ENCODE peak calls at places on chromosomes 7 and 10, in six cellular contexts. P, I, T, C, X and V are unnamed samples.
A peak's percentile ranks its signal among the peaks of the same experiment; 100 is the strongest.

GRCh38 chr7:30057741-30058140 is 29.5 kb downstream of the PLEKHA8 start:
- DNase-seq in I (no peak), P (no peak), T (no peak), C (no peak), X (no peak), V (no peak)

GRCh38 chr10:57593983-57594573 is 673.6 kb downstream of the IPMK start:
- DNase-seq in I (no peak), X (no peak), T (no peak), P (no peak), C (no peak), V (no peak)

GRCh38 chr7:101244385-101245146 is at the start of gene FIS1:
- DNase-seq in T (peak; percentile 93), X (peak; percentile 95), P (peak; percentile 92), I (peak; percentile 99), C (peak; percentile 95), V (peak; percentile 92)

GRCh38 chr7:134892963-134893362 is 93.3 kb upstream of the AGBL3 start:
- DNase-seq in C (no peak), T (no peak), X (no peak), P (no peak), I (no peak), V (no peak)

GRCh38 chr10:112202561-112203241 is 19.1 kb upstream of the GPAM start:
- DNase-seq in P (no peak), X (no peak), C (no peak), T (no peak), I (no peak), V (no peak)

GRCh38 chr7:129494041-129494440 is 8.3 kb upstream of the SMKR1 start:
- DNase-seq in C (no peak), X (no peak), P (no peak), I (no peak), T (peak; percentile 53), V (peak; percentile 54)

GRCh38 chr7:139361523-139361922 is 1.8 kb downstream of the LUC7L2 start:
- DNase-seq in I (no peak), X (no peak), T (no peak), C (no peak), P (no peak), V (no peak)

GRCh38 chr7:152588350-152588749 is 87.6 kb downstream of the XRCC2 start:
- DNase-seq in I (peak; percentile 6), X (no peak), C (no peak), T (no peak), P (no peak), V (peak; percentile 95)

GRCh38 chr7:42766810-42767423 is 145.0 kb downstream of the C7orf25 start:
- DNase-seq in X (no peak), T (no peak), C (no peak), I (no peak), P (no peak), V (no peak)

GRCh38 chr10:18217577-18217976 is 77.4 kb downstream of the CACNB2 start:
- DNase-seq in X (no peak), I (no peak), P (no peak), C (no peak), T (no peak), V (no peak)

GRCh38 chr10:124005091-124005490 is 88.3 kb downstream of the CHST15 start:
- DNase-seq in P (peak; percentile 17), T (no peak), X (no peak), C (no peak), I (peak; percentile 51), V (no peak)

GRCh38 chr10:44950326-44951225 is 9.0 kb upstream of the RASSF4 start:
- DNase-seq in I (peak; percentile 61), P (no peak), T (no peak), C (no peak), X (no peak), V (no peak)

DNA sequence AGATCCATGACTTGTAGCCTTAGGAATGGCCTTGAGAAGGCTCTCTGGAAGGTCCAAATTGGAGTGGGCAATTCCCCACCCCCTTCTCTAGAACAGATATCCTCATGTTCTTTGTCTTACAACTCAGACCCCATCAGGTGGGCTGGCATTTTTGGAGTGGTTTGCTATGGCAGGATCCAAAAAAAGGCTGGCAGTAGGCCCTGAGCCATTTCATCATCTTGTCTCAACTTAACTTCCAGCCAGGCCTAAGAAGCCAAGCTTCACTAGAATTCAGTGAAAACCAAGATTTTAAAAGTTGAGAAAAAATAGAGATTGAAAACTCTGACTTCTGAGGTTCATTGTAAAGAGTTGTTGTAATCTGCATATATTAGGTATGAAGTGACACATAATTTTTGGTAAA is 420.5 kb downstream of the LRMDA start:
- DNase-seq in P (peak; percentile 25), X (no peak), T (no peak), I (no peak), C (no peak), V (no peak)
- H3K27ac ChIP-seq in P (no peak overlapping the region), X (no peak overlapping the region), T (no peak overlapping the region), I (no peak overlapping the region), C (no peak overlapping the region), V (no peak overlapping the region)

DNA sequence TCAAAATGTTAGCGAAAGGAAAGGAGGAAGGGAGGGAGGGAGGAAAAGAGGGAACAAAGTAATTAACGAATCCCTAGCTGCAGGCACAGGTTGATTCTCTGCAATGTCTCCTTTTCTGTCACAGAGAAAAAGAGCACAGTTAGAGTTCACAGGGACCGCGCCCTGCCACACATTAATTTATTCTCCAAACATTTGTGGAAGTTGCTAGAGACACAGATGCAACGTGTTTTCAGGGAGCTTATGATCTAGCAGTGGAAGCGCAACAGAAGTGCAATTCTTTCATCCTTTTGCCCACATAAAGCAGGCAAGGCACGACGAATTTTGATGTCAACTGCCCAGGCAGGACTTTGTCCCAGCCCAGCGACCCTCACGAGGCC is 101.6 kb upstream of the ZNF438 start:
- DNase-seq in X (no peak), I (no peak), T (no peak), P (peak; percentile 23), C (no peak), V (no peak)
- H3K4me3 ChIP-seq in X (peak overlapping the region; percentile 51), I (peak overlapping the region; percentile 40), T (peak overlapping the region; percentile 61), P (peak overlapping the region; percentile 45), C (peak overlapping the region; percentile 38), V (no peak overlapping the region)

GRCh38 chr7:158997110-158997453 is 140.7 kb downstream of the DYNC2I1 start:
- DNase-seq in P (no peak), T (no peak), C (no peak), I (no peak), X (no peak), V (no peak)

GRCh38 chr7:158997471-158997870 is 141.1 kb downstream of the DYNC2I1 start:
- DNase-seq in C (no peak), I (no peak), T (no peak), P (no peak), X (no peak), V (no peak)

GRCh38 chr7:158995514-158995913 is 139.2 kb downstream of the DYNC2I1 start:
- DNase-seq in T (no peak), I (no peak), X (no peak), C (no peak), P (no peak), V (no peak)

GRCh38 chr7:158994687-158995086 is 138.3 kb downstream of the DYNC2I1 start:
- DNase-seq in P (no peak), C (no peak), X (no peak), I (no peak), T (no peak), V (no peak)

DNA sequence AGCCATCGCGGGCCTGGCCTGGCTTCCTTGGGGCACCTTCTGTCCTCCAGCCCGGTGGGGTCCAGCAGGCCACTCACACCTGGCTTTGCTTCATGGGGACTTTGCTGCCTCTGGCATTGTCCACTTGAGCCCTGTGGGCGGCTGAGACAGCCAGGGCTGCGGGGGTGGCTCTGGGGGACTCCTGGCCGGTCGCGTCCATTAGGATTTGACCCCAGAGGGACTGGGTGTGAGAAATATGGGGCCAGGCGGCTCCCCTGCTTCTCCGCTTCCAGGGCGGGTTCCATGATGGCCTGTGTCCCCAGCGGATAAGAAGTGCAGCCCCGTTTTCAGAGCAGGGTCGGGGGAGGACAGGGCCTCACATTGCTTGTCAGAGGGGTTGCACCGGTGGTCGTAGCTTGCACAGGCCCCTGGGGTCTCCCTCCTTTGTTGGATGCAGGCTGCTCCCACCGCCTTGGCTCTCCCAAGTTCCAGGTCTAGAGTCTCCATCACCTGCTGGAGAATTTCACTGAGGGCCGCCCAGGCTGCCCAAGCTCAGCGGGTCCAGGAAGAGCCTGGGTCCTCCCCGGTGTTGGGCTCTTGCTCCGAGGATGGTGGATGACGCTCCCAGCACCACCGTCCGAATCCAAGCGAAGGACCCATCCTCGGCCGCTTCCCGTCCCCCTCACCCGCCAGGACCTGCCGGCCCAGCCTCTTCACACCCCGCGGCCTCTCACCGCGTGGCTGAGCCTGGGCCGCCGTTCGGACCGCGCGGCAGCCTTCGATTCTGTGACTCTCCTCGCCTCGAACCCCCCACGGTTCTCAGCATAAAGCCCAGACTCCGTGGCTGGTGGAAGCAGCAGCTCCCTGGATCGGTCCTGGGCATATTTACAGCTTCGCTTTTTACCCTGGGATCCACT is 140.1 kb downstream of the DYNC2I1 start:
- DNase-seq in P (no peak), X (no peak), I (no peak), C (no peak), T (no peak), V (no peak)
- H3K27me3 ChIP-seq in P (no peaks in the 10 kb centered on the region), X (peaks cover 61% of the 10 kb centered on the region), I (peaks cover 7% of the 10 kb centered on the region), C (peaks cover 4% of the 10 kb centered on the region), T (peaks cover 56% of the 10 kb centered on the region), V (peaks cover 22% of the 10 kb centered on the region)

GRCh38 chr7:113799896-113800295 is 118.9 kb downstream of the PPP1R3A start:
- DNase-seq in X (no peak), T (no peak), C (no peak), I (no peak), P (no peak), V (no peak)
- H3K27ac ChIP-seq in X (no peak overlapping the region), T (no peak overlapping the region), C (no peak overlapping the region), I (no peak overlapping the region), P (no peak overlapping the region), V (no peak overlapping the region)

GRCh38 chr10:25933653-25934608 is at the start of gene MYO3A:
- DNase-seq in T (no peak), I (peak; percentile 71), C (no peak), P (no peak), X (peak; percentile 10), V (peak; percentile 5)
- H3K4me3 ChIP-seq in T (peak within 1 kb of the TSS; percentile 75), I (peak within 1 kb of the TSS; percentile 15), C (no peak within 1 kb of the TSS), P (no peak within 1 kb of the TSS), X (peak within 1 kb of the TSS; percentile 35), V (peak within 1 kb of the TSS; percentile 45)

GRCh38 chr10:43155221-43155620 is 17.0 kb downstream of the CSGALNACT2 start:
- DNase-seq in I (no peak), X (no peak), C (no peak), T (no peak), P (no peak), V (no peak)

GRCh38 chr10:43151371-43151770 is 13.1 kb downstream of the CSGALNACT2 start:
- DNase-seq in C (no peak), T (no peak), P (no peak), X (no peak), I (no peak), V (no peak)

GRCh38 chr10:43160067-43160918 is 22.0 kb downstream of the CSGALNACT2 start:
- DNase-seq in T (no peak), C (no peak), P (no peak), I (no peak), X (no peak), V (no peak)

GRCh38 chr10:43156590-43157340 is 18.5 kb downstream of the CSGALNACT2 start:
- DNase-seq in I (no peak), P (no peak), X (no peak), C (no peak), T (no peak), V (no peak)

DNA sequence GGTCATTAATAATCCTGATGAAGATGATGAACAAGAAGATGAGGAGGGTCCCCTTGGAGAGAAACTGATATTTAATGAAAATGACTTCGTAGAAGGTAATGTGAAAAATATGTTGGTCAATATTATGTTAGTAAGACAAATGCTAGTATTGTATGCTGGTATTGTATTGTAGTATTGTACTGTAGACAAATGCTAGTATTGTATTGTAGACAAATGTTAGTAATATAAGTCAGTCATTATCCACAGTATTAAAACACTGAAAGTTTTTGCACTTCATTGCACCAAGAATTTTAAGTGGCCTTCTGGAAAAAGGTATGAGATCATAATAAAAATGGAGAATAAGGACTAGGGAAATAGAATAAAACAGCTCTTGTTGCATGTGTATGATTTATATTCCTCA is 17.5 kb downstream of the CSGALNACT2 start:
- DNase-seq in X (no peak), T (no peak), I (no peak), C (no peak), P (no peak), V (no peak)
- H3K27me3 ChIP-seq in X (no peaks in the 10 kb centered on the region), T (no peaks in the 10 kb centered on the region), I (no peaks in the 10 kb centered on the region), C (no peaks in the 10 kb centered on the region), P (no peaks in the 10 kb centered on the region), V (no peaks in the 10 kb centered on the region)